ENCODE peak calls at places on chromosome 1, in seven cellular contexts. I is DMS 273 treated with DMSO at 0.1 percent for 48 hours; U is CD8-positive, alpha-beta memory T cell; N is heart left ventricle; V is HuH-7; Y is sciatic nerve; R is endothelial cell. K is an unnamed sample.

GRCh38 chr1:26195805-26196204 is 5.4 kb downstream of the CATSPER4 start:
- DNase-seq in I (no peak), N (no peak), Y (no peak), U (no peak), R (no peak), V (no peak), K (no peak)

GRCh38 chr1:168468822-168469221 is 75.0 kb downstream of the XCL2 start:
- DNase-seq in R (no peak), V (no peak), I (no peak), N (no peak), Y (no peak), U (no peak), K (no peak)

GRCh38 chr1:154556422-154556821 is 2.0 kb downstream of the UBE2Q1 start:
- DNase-seq in N (peak), V (no peak), U (no peak), I (no peak), Y (no peak), R (no peak), K (no peak)

GRCh38 chr1:226310637-226311195 is 1.8 kb upstream of the LIN9 start:
- DNase-seq in Y (no peak), I (no peak), V (peak), N (no peak), U (no peak), R (no peak), K (no peak)

GRCh38 chr1:209511169-209511568 is 72.3 kb upstream of the CAMK1G start:
- DNase-seq in N (no peak), I (no peak), U (no peak), Y (no peak), V (no peak), R (no peak), K (no peak)

GRCh38 chr1:168281603-168282002 is 926 bp downstream of the TBX19 start:
- DNase-seq in R (no peak), U (no peak), V (no peak), N (no peak), I (no peak), Y (no peak), K (no peak)

GRCh38 chr1:23111600-23112535 is 56.8 kb downstream of the LUZP1 start:
- DNase-seq in V (no peak), Y (no peak), N (no peak), R (no peak), I (no peak), U (no peak), K (no peak)

GRCh38 chr1:15089244-15089992 is 64.1 kb upstream of the TMEM51 start:
- DNase-seq in R (no peak), V (no peak), Y (no peak), U (no peak), I (no peak), N (peak), K (no peak)

K was measured in SIG-M5.